ENCODE peak calls at places on chromosome 17, in nine cellular contexts. L, C, F, D, I, J, W, P and U are unnamed samples.

GRCh38 chr17:65530158-65530984 is 31.1 kb downstream of the AXIN2 start:
- DNase-seq in L (no peak), C (peak; percentile 53), F (no peak), D (no peak), I (no peak), J (no peak), W (no peak), P (no peak), U (no peak)

GRCh38 chr17:75836605-75837004 is 7.6 kb downstream of the UNC13D start:
- DNase-seq in L (no peak), C (no peak), F (no peak), D (no peak), I (no peak), J (no peak), W (no peak), P (no peak), U (no peak)

GRCh38 chr17:16267174-16267573 is 50.2 kb downstream of the PIGL start:
- DNase-seq in L (no peak), C (no peak), F (no peak), D (no peak), I (no peak), J (no peak), W (no peak), P (no peak), U (no peak)

GRCh38 chr17:74875970-74876593 is 3.3 kb upstream of the FDXR start:
- DNase-seq in L (no peak), C (no peak), F (no peak), D (no peak), I (no peak), J (no peak), W (no peak), P (no peak), U (no peak)

GRCh38 chr17:15463363-15463762 is 4.1 kb downstream of the CDRT4 start:
- DNase-seq in L (peak; percentile 33), C (peak; percentile 77), F (peak; percentile 40), D (peak; percentile 46), I (no peak), J (no peak), W (no peak), P (peak; percentile 42), U (no peak)

GRCh38 chr17:64339516-64340475 is 50.9 kb downstream of the PECAM1 start:
- DNase-seq in L (no peak), C (no peak), F (no peak), D (no peak), I (no peak), J (no peak), W (no peak), P (no peak), U (no peak)

GRCh38 chr17:304461-304860 is 48.1 kb downstream of the RPH3AL start:
- DNase-seq in L (peak; percentile 71), C (no peak), F (peak; percentile 38), D (no peak), I (no peak), J (peak; percentile 47), W (peak; percentile 30), P (no peak), U (no peak)

GRCh38 chr17:80970044-80970761 is 21.4 kb upstream of the CHMP6 start:
- DNase-seq in L (peak; percentile 62), C (no peak), F (peak; percentile 51), D (peak; percentile 39), I (no peak), J (peak; percentile 54), W (peak; percentile 32), P (no peak), U (no peak)

GRCh38 chr17:2202996-2203575 is 100.5 kb downstream of the SMG6 start:
- DNase-seq in L (no peak), C (peak; percentile 55), F (no peak), D (no peak), I (no peak), J (no peak), W (no peak), P (no peak), U (no peak)

DNA sequence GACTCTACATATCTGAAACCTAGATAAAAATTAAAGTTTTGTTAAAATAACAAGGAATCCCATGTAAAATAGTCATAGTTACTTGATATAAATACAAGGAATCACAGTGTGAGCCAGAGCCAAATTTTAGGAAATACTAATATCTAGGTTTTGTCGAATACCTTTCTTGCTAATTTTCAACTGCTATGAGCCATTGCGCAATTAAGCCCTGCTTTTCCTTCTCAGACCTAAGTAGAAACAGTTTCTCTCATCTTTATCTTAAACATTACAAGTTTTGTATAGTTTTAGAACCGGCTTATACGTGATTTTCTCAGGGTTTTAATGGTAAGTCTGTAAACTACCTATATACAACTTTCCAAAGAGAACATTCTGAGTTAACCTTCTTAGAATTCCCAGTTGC is 157.4 kb upstream of the NOG start:
- DNase-seq in L (no peak), C (no peak), F (no peak), D (no peak), I (no peak), J (no peak), W (no peak), P (no peak), U (no peak)
- TF ChIP-seq CTCF in L (no peak), C (no peak), F (no peak), D (no peak), I (no peak), J (no peak), W (no peak), P (no peak), U (no peak)

DNA sequence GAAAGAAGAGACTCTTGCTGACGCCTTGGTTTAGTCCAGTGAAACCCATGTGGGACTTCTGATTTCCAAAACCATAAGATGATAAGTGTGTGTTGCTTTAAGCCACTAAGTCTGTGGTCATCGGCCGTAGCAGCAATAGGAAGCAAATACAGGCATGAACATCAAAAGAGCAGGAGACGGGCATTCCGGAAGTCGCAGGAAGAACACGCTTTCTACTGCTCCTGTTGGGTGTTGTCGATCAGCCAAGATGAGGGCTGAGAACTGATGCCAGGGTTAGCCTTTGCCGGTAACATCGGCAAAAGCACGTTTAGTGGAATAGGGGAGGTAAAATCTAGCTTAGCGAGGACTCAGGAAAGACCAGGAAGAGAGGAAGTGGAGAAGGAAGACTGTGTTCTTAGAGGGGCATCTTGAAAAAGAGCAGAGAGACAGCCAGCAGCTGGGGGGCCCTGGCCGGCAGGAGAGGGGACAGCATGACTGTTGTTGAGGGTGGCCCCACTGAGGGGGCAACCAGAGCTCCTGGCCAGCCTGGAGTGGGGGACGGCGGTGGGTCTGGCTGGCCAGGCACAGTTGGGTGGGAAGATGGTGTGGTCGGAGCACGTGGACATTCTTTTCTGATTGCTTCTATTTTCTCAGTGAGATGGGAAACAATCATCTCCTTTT is 109.7 kb downstream of the METRNL start:
- DNase-seq in L (no peak), C (peak; percentile 57), F (no peak), D (no peak), I (no peak), J (peak; percentile 36), W (no peak), P (peak; percentile 18), U (no peak)
- H3K9me3 ChIP-seq in L (no peaks in the 10 kb centered on the region), C (no peaks in the 10 kb centered on the region), F (peaks cover 9% of the 10 kb centered on the region), D (no peaks in the 10 kb centered on the region), I (no peaks in the 10 kb centered on the region), J (no peaks in the 10 kb centered on the region), W (no peaks in the 10 kb centered on the region), P (peaks cover 1% of the 10 kb centered on the region), U (no peaks in the 10 kb centered on the region)

GRCh38 chr17:44969144-44969780 is 1.2 kb upstream of the C1QL1 start:
- DNase-seq in L (peak; percentile 73), C (no peak), F (no peak), D (no peak), I (no peak), J (no peak), W (no peak), P (no peak), U (no peak)

GRCh38 chr17:44971776-44972483 is 3.8 kb upstream of the C1QL1 start:
- DNase-seq in L (no peak), C (no peak), F (no peak), D (no peak), I (no peak), J (no peak), W (no peak), P (no peak), U (no peak)

GRCh38 chr17:44967907-44968224 is 237 bp downstream of the C1QL1 start:
- DNase-seq in L (no peak), C (no peak), F (no peak), D (no peak), I (no peak), J (no peak), W (no peak), P (no peak), U (no peak)

GRCh38 chr17:44968225-44969143 is at the start of gene C1QL1:
- DNase-seq in L (peak; percentile 98), C (peak; percentile 94), F (peak; percentile 91), D (peak; percentile 88), I (peak; percentile 95), J (peak; percentile 91), W (peak; percentile 85), P (peak; percentile 88), U (peak; percentile 49)

DNA sequence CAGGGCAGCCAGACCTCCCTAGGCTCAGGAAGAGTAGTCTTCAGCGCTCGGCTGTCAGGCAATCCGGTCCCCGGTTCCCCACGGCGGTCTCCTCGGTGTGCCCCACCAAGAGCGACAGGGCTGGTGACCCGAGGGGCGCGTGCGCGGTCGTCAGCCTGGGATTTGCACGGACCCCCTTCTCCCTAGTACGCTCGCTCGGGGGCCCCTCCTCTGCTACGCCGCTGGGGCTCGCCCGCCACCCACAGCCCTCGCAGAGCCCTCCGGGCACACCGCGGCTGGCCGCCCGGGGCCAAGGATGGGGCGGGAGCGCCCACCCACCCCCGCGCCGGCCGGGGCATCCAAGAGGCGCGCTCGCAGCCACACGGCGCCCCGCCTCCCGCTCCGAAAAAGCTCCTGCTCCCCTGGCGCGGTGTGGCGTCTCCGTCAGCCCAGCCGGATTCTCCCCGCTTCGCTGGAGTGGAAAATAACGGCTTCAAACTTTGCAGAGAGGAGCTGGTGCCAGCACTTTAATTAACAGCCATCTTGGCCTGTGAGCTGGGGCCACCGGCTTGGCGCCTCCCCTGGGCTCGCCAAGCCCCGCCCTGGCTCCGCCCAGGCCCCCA is 2.1 kb upstream of the C1QL1 start:
- DNase-seq in L (peak; percentile 81), C (no peak), F (peak; percentile 35), D (no peak), I (no peak), J (no peak), W (no peak), P (no peak), U (no peak)
- H3K4me3 ChIP-seq in L (peak overlapping the region; percentile 73), C (peak overlapping the region; percentile 67), F (peak overlapping the region; percentile 1), D (no peak overlapping the region), I (peak overlapping the region; percentile 36), J (no peak overlapping the region), W (peak overlapping the region; percentile 26), P (peak overlapping the region; percentile 10), U (peak overlapping the region; percentile 77)

DNA sequence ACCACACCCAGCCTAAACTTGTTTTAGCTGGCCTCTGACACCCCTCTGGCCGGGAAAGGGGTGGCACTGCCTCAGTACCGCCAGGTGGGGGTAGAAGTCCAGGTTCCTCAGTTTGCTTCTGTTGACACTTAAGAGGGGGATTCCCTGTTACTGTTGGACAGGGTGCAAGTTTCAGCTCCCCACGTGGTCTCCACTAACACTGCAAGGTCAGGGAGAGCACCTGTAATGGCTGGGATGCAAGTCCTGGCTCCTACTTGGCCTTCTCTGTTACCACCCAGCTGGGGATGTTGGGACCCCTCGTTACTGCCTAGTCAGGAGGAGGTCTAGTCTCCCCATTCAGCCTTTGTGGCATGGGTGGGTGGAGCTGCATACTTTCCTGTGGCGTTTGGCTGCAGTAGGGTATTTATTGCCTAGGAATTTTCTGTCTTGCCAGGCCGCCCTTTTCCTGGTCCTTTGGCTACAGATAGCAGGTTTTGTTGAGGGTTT is 10.6 kb upstream of the MFAP4 start:
- DNase-seq in L (peak; percentile 28), C (no peak), F (no peak), D (peak; percentile 45), I (no peak), J (no peak), W (no peak), P (no peak), U (no peak)
- TF ChIP-seq CTCF in L (peak; percentile 40), C (no peak), F (no peak), D (no peak), I (no peak), J (no peak), W (no peak), P (no peak), U (no peak)

GRCh38 chr17:22305356-22306071 is 613.2 kb downstream of the KCNJ18 start:
- DNase-seq in L (no peak), C (no peak), F (no peak), D (no peak), I (no peak), J (no peak), W (no peak), P (no peak), U (no peak)
- H3K9me3 ChIP-seq in L (peaks cover 3% of the 10 kb centered on the region), C (no peaks in the 10 kb centered on the region), F (no peaks in the 10 kb centered on the region), D (no peaks in the 10 kb centered on the region), I (no peaks in the 10 kb centered on the region), J (peaks cover 75% of the 10 kb centered on the region), W (no peaks in the 10 kb centered on the region), P (peaks cover 36% of the 10 kb centered on the region), U (no peaks in the 10 kb centered on the region)